ENCODE peak calls at places on chromosomes 5 and 9, in six cellular contexts. M is activated CD4-positive, alpha-beta T cell treated with anti-CD3 and anti-CD28 coated beads, Interleukin-2, amount 50 U/mL, for 24 hours; B is A172; Q is Peyer's patch; E is stimulated activated CD4-positive, alpha-beta T cell treated with anti-CD3 and anti-CD28 coated beads, Interleukin-12 subunit alpha, Interleukin-12 subunit beta, amount 100 ng/mL, for 48 hours; V is aorta. R is an unnamed sample.

GRCh38 chr5:154365823-154366222 is 80.0 kb upstream of the SAP30L start:
- DNase-seq in M (no peak), E (no peak), V (no peak), B (peak), Q (no peak), R (no peak)

GRCh38 chr5:17412760-17413671 is 85.0 kb upstream of the TAF11L2 start:
- DNase-seq in B (peak), Q (no peak), M (no peak), V (no peak), E (no peak), R (peak)

GRCh38 chr5:1874348-1874747 is 8.4 kb downstream of the IRX4 start:
- DNase-seq in V (no peak), E (no peak), B (no peak), M (no peak), Q (no peak), R (no peak)

GRCh38 chr9:69484023-69484422 is 159.0 kb downstream of the ENTREP1 start:
- DNase-seq in V (no peak), M (no peak), B (no peak), Q (no peak), E (no peak), R (no peak)

GRCh38 chr5:145983461-145983860 is 47.1 kb downstream of the SH3RF2 start:
- DNase-seq in B (no peak), E (no peak), V (no peak), M (no peak), Q (no peak), R (peak)

GRCh38 chr9:15837079-15837679 is 284.3 kb downstream of the CCDC171 start:
- DNase-seq in V (no peak), Q (no peak), M (peak), E (peak), B (peak), R (no peak)

GRCh38 chr9:34636791-34637355 is 714 bp downstream of the SIGMAR1 start:
- DNase-seq in Q (no peak), E (no peak), V (peak), B (no peak), M (no peak), R (no peak)

GRCh38 chr5:73815631-73816030 is 189.6 kb downstream of the ARHGEF28 start:
- DNase-seq in M (no peak), V (no peak), Q (no peak), E (no peak), B (no peak), R (no peak)

GRCh38 chr5:174693697-174694400 is 30.5 kb upstream of the MSX2 start:
- DNase-seq in M (no peak), V (no peak), B (no peak), E (no peak), Q (peak), R (no peak)

GRCh38 chr9:91994422-91994821 is 44.4 kb upstream of the ROR2 start:
- DNase-seq in B (no peak), V (no peak), E (no peak), M (no peak), Q (no peak), R (no peak)

GRCh38 chr9:105191508-105192118 is 52.8 kb upstream of the SLC44A1 start:
- DNase-seq in E (no peak), B (no peak), V (no peak), Q (no peak), M (no peak), R (no peak)

GRCh38 chr5:35681911-35682310 is 64.2 kb downstream of the SPEF2 start:
- DNase-seq in M (no peak), E (no peak), V (no peak), B (no peak), Q (no peak), R (no peak)

GRCh38 chr5:1517838-1518237 is 5.9 kb downstream of the LPCAT1 start:
- DNase-seq in Q (peak), B (no peak), V (peak), E (no peak), M (no peak), R (peak)

GRCh38 chr9:79588488-79588887 is 16.7 kb downstream of the TLE4 start:
- DNase-seq in V (no peak), M (no peak), E (no peak), Q (no peak), B (no peak), R (no peak)

GRCh38 chr9:136792321-136793062 is 1.3 kb downstream of the TMEM141 start:
- DNase-seq in M (no peak), E (no peak), Q (peak), B (no peak), V (peak), R (peak)

GRCh38 chr5:145764325-145764724 is 70.8 kb downstream of the PRELID2 start:
- DNase-seq in M (no peak), B (no peak), Q (no peak), V (no peak), E (no peak), R (no peak)

GRCh38 chr9:81112638-81113037 is 576.7 kb downstream of the TLE1 start:
- DNase-seq in E (no peak), V (no peak), B (no peak), Q (no peak), M (no peak), R (no peak)

GRCh38 chr5:156942064-156942463 is 21.0 kb downstream of the TIMD4 start:
- DNase-seq in M (no peak), B (no peak), V (no peak), E (no peak), Q (no peak), R (no peak)

GRCh38 chr5:142134333-142135010 is 25.9 kb downstream of the NDFIP1 start:
- DNase-seq in Q (no peak), E (no peak), B (no peak), V (no peak), M (no peak), R (no peak)

GRCh38 chr5:161230222-161230621 is 316.3 kb downstream of the GABRB2 start:
- DNase-seq in B (no peak), V (no peak), Q (no peak), E (no peak), M (no peak), R (no peak)

GRCh38 chr5:150487199-150488061 is 20.5 kb upstream of the NDST1 start:
- DNase-seq in Q (no peak), E (no peak), M (no peak), V (peak), B (no peak), R (peak)

GRCh38 chr5:33639478-33639877 is 198.7 kb downstream of the TARS1 start:
- DNase-seq in B (no peak), Q (no peak), V (no peak), M (no peak), E (no peak), R (no peak)

R was measured in posterior cingulate gyrus.